ENCODE peak calls at places on chromosomes 16 and 17, in ten cellular contexts. One of them, this sample, is unnamed.

GRCh38 chr16:57900796-57901479 is 70.0 kb downstream of the CNGB1 start:
- DNase-seq in Peyer's patch: no peak
- DNase-seq in heart left ventricle: no peak
- DNase-seq in mammary epithelial cell: no peak
- DNase-seq in tibial artery: no peak
- DNase-seq in naive thymus-derived CD4-positive, alpha-beta T cell: no peak
- DNase-seq in GM23248: no peak
- DNase-seq in RWPE2: no peak
- DNase-seq in fibroblast of lung: no peak
- DNase-seq in GM23338: no peak
- DNase-seq in this sample: no peak

GRCh38 chr16:24013733-24014645 is 178.2 kb downstream of the PRKCB start:
- DNase-seq in Peyer's patch: peak; percentile 91
- DNase-seq in heart left ventricle: no peak
- DNase-seq in mammary epithelial cell: peak; percentile 17
- DNase-seq in tibial artery: no peak
- DNase-seq in naive thymus-derived CD4-positive, alpha-beta T cell: peak; percentile 73
- DNase-seq in GM23248: no peak
- DNase-seq in RWPE2: no peak
- DNase-seq in fibroblast of lung: no peak
- DNase-seq in GM23338: no peak
- DNase-seq in this sample: peak; percentile 45

GRCh38 chr16:77739493-77739892 is 17.2 kb downstream of the NUDT7 start:
- DNase-seq in Peyer's patch: no peak
- DNase-seq in heart left ventricle: no peak
- DNase-seq in mammary epithelial cell: peak; percentile 48
- DNase-seq in tibial artery: no peak
- DNase-seq in naive thymus-derived CD4-positive, alpha-beta T cell: no peak
- DNase-seq in GM23248: peak; percentile 24
- DNase-seq in RWPE2: no peak
- DNase-seq in fibroblast of lung: peak; percentile 72
- DNase-seq in GM23338: no peak
- DNase-seq in this sample: no peak

GRCh38 chr17:27848941-27849340 is 44.2 kb downstream of the LYRM9 start:
- DNase-seq in Peyer's patch: no peak
- DNase-seq in heart left ventricle: no peak
- DNase-seq in mammary epithelial cell: no peak
- DNase-seq in tibial artery: no peak
- DNase-seq in naive thymus-derived CD4-positive, alpha-beta T cell: no peak
- DNase-seq in GM23248: no peak
- DNase-seq in RWPE2: no peak
- DNase-seq in fibroblast of lung: no peak
- DNase-seq in GM23338: no peak
- DNase-seq in this sample: no peak

GRCh38 chr16:64311241-64311640 is 810.6 kb downstream of the CDH11 start:
- DNase-seq in Peyer's patch: no peak
- DNase-seq in heart left ventricle: no peak
- DNase-seq in mammary epithelial cell: no peak
- DNase-seq in tibial artery: no peak
- DNase-seq in naive thymus-derived CD4-positive, alpha-beta T cell: no peak
- DNase-seq in GM23248: peak; percentile 23
- DNase-seq in RWPE2: no peak
- DNase-seq in fibroblast of lung: peak; percentile 48
- DNase-seq in GM23338: no peak
- DNase-seq in this sample: no peak

GRCh38 chr16:88804552-88805339 is 1.2 kb downstream of the CDT1 start:
- DNase-seq in Peyer's patch: no peak
- DNase-seq in heart left ventricle: no peak
- DNase-seq in mammary epithelial cell: peak; percentile 46
- DNase-seq in tibial artery: peak; percentile 63
- DNase-seq in naive thymus-derived CD4-positive, alpha-beta T cell: no peak
- DNase-seq in GM23248: peak; percentile 40
- DNase-seq in RWPE2: peak; percentile 73
- DNase-seq in fibroblast of lung: no peak
- DNase-seq in GM23338: peak; percentile 64
- DNase-seq in this sample: peak; percentile 64

GRCh38 chr17:36849871-36850348 is 87.4 kb upstream of the LHX1 start:
- DNase-seq in Peyer's patch: no peak
- DNase-seq in heart left ventricle: no peak
- DNase-seq in mammary epithelial cell: peak; percentile 58
- DNase-seq in tibial artery: no peak
- DNase-seq in naive thymus-derived CD4-positive, alpha-beta T cell: no peak
- DNase-seq in GM23248: peak; percentile 66
- DNase-seq in RWPE2: no peak
- DNase-seq in fibroblast of lung: peak; percentile 83
- DNase-seq in GM23338: no peak
- DNase-seq in this sample: no peak

GRCh38 chr17:58324409-58325288 is 3.9 kb downstream of the TSPOAP1 start:
- DNase-seq in Peyer's patch: no peak
- DNase-seq in heart left ventricle: no peak
- DNase-seq in mammary epithelial cell: no peak
- DNase-seq in tibial artery: no peak
- DNase-seq in naive thymus-derived CD4-positive, alpha-beta T cell: no peak
- DNase-seq in GM23248: peak; percentile 48
- DNase-seq in RWPE2: no peak
- DNase-seq in fibroblast of lung: peak; percentile 46
- DNase-seq in GM23338: peak; percentile 74
- DNase-seq in this sample: peak; percentile 86

GRCh38 chr17:83125515-83126274 is 46.3 kb downstream of the METRNL start:
- DNase-seq in Peyer's patch: no peak
- DNase-seq in heart left ventricle: no peak
- DNase-seq in mammary epithelial cell: peak; percentile 33
- DNase-seq in tibial artery: peak; percentile 82
- DNase-seq in naive thymus-derived CD4-positive, alpha-beta T cell: peak; percentile 42
- DNase-seq in GM23248: peak; percentile 79
- DNase-seq in RWPE2: no peak
- DNase-seq in fibroblast of lung: no peak
- DNase-seq in GM23338: no peak
- DNase-seq in this sample: peak; percentile 72

GRCh38 chr17:36578671-36579070 is 13.0 kb upstream of the DHRS11 start:
- DNase-seq in Peyer's patch: no peak
- DNase-seq in heart left ventricle: no peak
- DNase-seq in mammary epithelial cell: peak; percentile 48
- DNase-seq in tibial artery: no peak
- DNase-seq in naive thymus-derived CD4-positive, alpha-beta T cell: no peak
- DNase-seq in GM23248: peak; percentile 61
- DNase-seq in RWPE2: no peak
- DNase-seq in fibroblast of lung: peak; percentile 59
- DNase-seq in GM23338: no peak
- DNase-seq in this sample: no peak

GRCh38 chr16:78045865-78046581 is 23.7 kb downstream of the CLEC3A start:
- DNase-seq in Peyer's patch: no peak
- DNase-seq in heart left ventricle: peak; percentile 57
- DNase-seq in mammary epithelial cell: peak; percentile 57
- DNase-seq in tibial artery: peak; percentile 70
- DNase-seq in naive thymus-derived CD4-positive, alpha-beta T cell: no peak
- DNase-seq in GM23248: peak; percentile 71
- DNase-seq in RWPE2: no peak
- DNase-seq in fibroblast of lung: peak; percentile 65
- DNase-seq in GM23338: peak; percentile 93
- DNase-seq in this sample: peak; percentile 90

GRCh38 chr17:40883960-40884359 is 1.1 kb downstream of the KRT20 start:
- DNase-seq in Peyer's patch: no peak
- DNase-seq in heart left ventricle: no peak
- DNase-seq in mammary epithelial cell: no peak
- DNase-seq in tibial artery: no peak
- DNase-seq in naive thymus-derived CD4-positive, alpha-beta T cell: no peak
- DNase-seq in GM23248: no peak
- DNase-seq in RWPE2: no peak
- DNase-seq in fibroblast of lung: no peak
- DNase-seq in GM23338: no peak
- DNase-seq in this sample: no peak
- H3K4me3 ChIP-seq in Peyer's patch: peak overlapping the region; percentile 65
- H3K4me3 ChIP-seq in heart left ventricle: no peak overlapping the region
- H3K4me3 ChIP-seq in mammary epithelial cell: no peak overlapping the region
- H3K4me3 ChIP-seq in tibial artery: no peak overlapping the region
- H3K4me3 ChIP-seq in naive thymus-derived CD4-positive, alpha-beta T cell: no peak overlapping the region
- H3K4me3 ChIP-seq in GM23248: no peak overlapping the region
- H3K4me3 ChIP-seq in RWPE2: no peak overlapping the region
- H3K4me3 ChIP-seq in fibroblast of lung: no peak overlapping the region
- H3K4me3 ChIP-seq in GM23338: no peak overlapping the region
- H3K4me3 ChIP-seq in this sample: no peak overlapping the region

GRCh38 chr17:5703736-5704135 is 119.4 kb upstream of the NLRP1 start:
- DNase-seq in Peyer's patch: no peak
- DNase-seq in heart left ventricle: no peak
- DNase-seq in mammary epithelial cell: no peak
- DNase-seq in tibial artery: no peak
- DNase-seq in naive thymus-derived CD4-positive, alpha-beta T cell: no peak
- DNase-seq in GM23248: no peak
- DNase-seq in RWPE2: no peak
- DNase-seq in fibroblast of lung: no peak
- DNase-seq in GM23338: peak; percentile 1
- DNase-seq in this sample: no peak

GRCh38 chr17:5705876-5706420 is 121.6 kb upstream of the NLRP1 start:
- DNase-seq in Peyer's patch: no peak
- DNase-seq in heart left ventricle: no peak
- DNase-seq in mammary epithelial cell: no peak
- DNase-seq in tibial artery: no peak
- DNase-seq in naive thymus-derived CD4-positive, alpha-beta T cell: no peak
- DNase-seq in GM23248: no peak
- DNase-seq in RWPE2: no peak
- DNase-seq in fibroblast of lung: no peak
- DNase-seq in GM23338: no peak
- DNase-seq in this sample: no peak

GRCh38 chr17:5707482-5707881 is 123.2 kb upstream of the NLRP1 start:
- DNase-seq in Peyer's patch: no peak
- DNase-seq in heart left ventricle: no peak
- DNase-seq in mammary epithelial cell: no peak
- DNase-seq in tibial artery: no peak
- DNase-seq in naive thymus-derived CD4-positive, alpha-beta T cell: no peak
- DNase-seq in GM23248: no peak
- DNase-seq in RWPE2: no peak
- DNase-seq in fibroblast of lung: no peak
- DNase-seq in GM23338: no peak
- DNase-seq in this sample: no peak

GRCh38 chr17:5706835-5707234 is 122.5 kb upstream of the NLRP1 start:
- DNase-seq in Peyer's patch: peak; percentile 35
- DNase-seq in heart left ventricle: peak; percentile 20
- DNase-seq in mammary epithelial cell: peak; percentile 26
- DNase-seq in tibial artery: peak; percentile 72
- DNase-seq in naive thymus-derived CD4-positive, alpha-beta T cell: peak; percentile 38
- DNase-seq in GM23248: peak; percentile 74
- DNase-seq in RWPE2: no peak
- DNase-seq in fibroblast of lung: peak; percentile 40
- DNase-seq in GM23338: peak; percentile 92
- DNase-seq in this sample: peak; percentile 72

DNA sequence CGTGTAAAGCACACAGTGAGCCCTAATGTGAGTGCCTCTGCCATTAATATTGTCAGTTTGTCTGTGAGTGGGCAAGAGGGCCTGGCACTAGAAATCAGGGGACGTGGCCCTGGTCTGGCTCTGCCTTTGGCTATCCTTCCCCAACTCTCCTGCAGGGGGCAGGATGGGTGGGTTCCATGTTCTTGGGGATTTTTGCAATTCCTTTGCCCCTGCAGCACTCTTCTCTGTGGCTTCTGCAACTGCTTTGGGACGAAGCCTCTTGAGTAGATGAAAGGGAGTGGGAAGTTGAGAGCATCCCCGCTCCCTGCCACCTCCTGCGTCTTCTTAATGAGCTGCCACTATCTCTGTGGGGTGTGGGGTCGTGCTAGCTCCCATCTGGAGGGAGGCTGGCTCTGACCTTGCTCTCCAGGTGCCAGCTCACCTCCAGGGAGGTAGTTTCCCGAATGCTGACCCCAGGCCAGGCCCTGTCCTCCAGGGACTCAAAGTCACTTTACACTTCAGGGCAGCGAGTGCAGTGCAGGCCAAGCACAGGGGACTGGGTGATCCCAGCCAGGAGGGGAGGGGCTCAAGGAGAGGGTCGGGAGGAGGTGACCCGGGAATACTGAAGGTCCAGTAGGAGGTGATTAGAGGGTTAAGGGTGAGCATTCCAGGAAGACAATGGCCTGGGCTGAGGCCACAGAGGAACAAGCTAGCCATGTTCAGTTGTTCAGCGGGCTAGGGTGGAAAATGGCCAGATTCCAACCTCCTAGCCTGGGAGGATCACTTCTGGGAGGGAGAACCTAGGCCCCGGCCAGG is 121.0 kb upstream of the NLRP1 start:
- DNase-seq in Peyer's patch: no peak
- DNase-seq in heart left ventricle: no peak
- DNase-seq in mammary epithelial cell: no peak
- DNase-seq in tibial artery: no peak
- DNase-seq in naive thymus-derived CD4-positive, alpha-beta T cell: no peak
- DNase-seq in GM23248: peak; percentile 19
- DNase-seq in RWPE2: no peak
- DNase-seq in fibroblast of lung: no peak
- DNase-seq in GM23338: peak; percentile 80
- DNase-seq in this sample: no peak
- H3K27me3 ChIP-seq in Peyer's patch: no peaks in the 10 kb centered on the region
- H3K27me3 ChIP-seq in heart left ventricle: no peaks in the 10 kb centered on the region
- H3K27me3 ChIP-seq in mammary epithelial cell: no peaks in the 10 kb centered on the region
- H3K27me3 ChIP-seq in tibial artery: no peaks in the 10 kb centered on the region
- H3K27me3 ChIP-seq in naive thymus-derived CD4-positive, alpha-beta T cell: no peaks in the 10 kb centered on the region
- H3K27me3 ChIP-seq in GM23248: peaks cover 5% of the 10 kb centered on the region
- H3K27me3 ChIP-seq in RWPE2: peaks cover 4% of the 10 kb centered on the region
- H3K27me3 ChIP-seq in fibroblast of lung: no peaks in the 10 kb centered on the region
- H3K27me3 ChIP-seq in GM23338: no peaks in the 10 kb centered on the region
- H3K27me3 ChIP-seq in this sample: no peaks in the 10 kb centered on the region

GRCh38 chr17:60372790-60373483 is 19.0 kb downstream of the USP32 start:
- DNase-seq in Peyer's patch: no peak
- DNase-seq in heart left ventricle: no peak
- DNase-seq in mammary epithelial cell: peak; percentile 82
- DNase-seq in tibial artery: no peak
- DNase-seq in naive thymus-derived CD4-positive, alpha-beta T cell: no peak
- DNase-seq in GM23248: peak; percentile 87
- DNase-seq in RWPE2: no peak
- DNase-seq in fibroblast of lung: peak; percentile 86
- DNase-seq in GM23338: no peak
- DNase-seq in this sample: no peak

GRCh38 chr17:60371818-60372510 is 20.0 kb downstream of the USP32 start:
- DNase-seq in Peyer's patch: no peak
- DNase-seq in heart left ventricle: no peak
- DNase-seq in mammary epithelial cell: no peak
- DNase-seq in tibial artery: no peak
- DNase-seq in naive thymus-derived CD4-positive, alpha-beta T cell: no peak
- DNase-seq in GM23248: no peak
- DNase-seq in RWPE2: no peak
- DNase-seq in fibroblast of lung: no peak
- DNase-seq in GM23338: no peak
- DNase-seq in this sample: no peak

GRCh38 chr17:60369727-60370126 is 22.2 kb downstream of the USP32 start:
- DNase-seq in Peyer's patch: no peak
- DNase-seq in heart left ventricle: no peak
- DNase-seq in mammary epithelial cell: no peak
- DNase-seq in tibial artery: no peak
- DNase-seq in naive thymus-derived CD4-positive, alpha-beta T cell: no peak
- DNase-seq in GM23248: no peak
- DNase-seq in RWPE2: no peak
- DNase-seq in fibroblast of lung: no peak
- DNase-seq in GM23338: no peak
- DNase-seq in this sample: no peak

GRCh38 chr17:60371416-60371815 is 20.5 kb downstream of the USP32 start:
- DNase-seq in Peyer's patch: no peak
- DNase-seq in heart left ventricle: no peak
- DNase-seq in mammary epithelial cell: no peak
- DNase-seq in tibial artery: no peak
- DNase-seq in naive thymus-derived CD4-positive, alpha-beta T cell: no peak
- DNase-seq in GM23248: no peak
- DNase-seq in RWPE2: no peak
- DNase-seq in fibroblast of lung: no peak
- DNase-seq in GM23338: no peak
- DNase-seq in this sample: no peak
- H3K4me3 ChIP-seq in Peyer's patch: no peak overlapping the region
- H3K4me3 ChIP-seq in heart left ventricle: no peak overlapping the region
- H3K4me3 ChIP-seq in mammary epithelial cell: no peak overlapping the region
- H3K4me3 ChIP-seq in tibial artery: no peak overlapping the region
- H3K4me3 ChIP-seq in naive thymus-derived CD4-positive, alpha-beta T cell: no peak overlapping the region
- H3K4me3 ChIP-seq in GM23248: no peak overlapping the region
- H3K4me3 ChIP-seq in RWPE2: no peak overlapping the region
- H3K4me3 ChIP-seq in fibroblast of lung: no peak overlapping the region
- H3K4me3 ChIP-seq in GM23338: no peak overlapping the region
- H3K4me3 ChIP-seq in this sample: no peak overlapping the region

GRCh38 chr17:48993305-48993704 is 3.9 kb upstream of the IGF2BP1 start:
- DNase-seq in Peyer's patch: no peak
- DNase-seq in heart left ventricle: no peak
- DNase-seq in mammary epithelial cell: no peak
- DNase-seq in tibial artery: no peak
- DNase-seq in naive thymus-derived CD4-positive, alpha-beta T cell: no peak
- DNase-seq in GM23248: no peak
- DNase-seq in RWPE2: no peak
- DNase-seq in fibroblast of lung: no peak
- DNase-seq in GM23338: no peak
- DNase-seq in this sample: no peak
- H3K27me3 ChIP-seq in Peyer's patch: peaks cover 68% of the 10 kb centered on the region
- H3K27me3 ChIP-seq in heart left ventricle: peaks cover 90% of the 10 kb centered on the region
- H3K27me3 ChIP-seq in mammary epithelial cell: peaks cover 56% of the 10 kb centered on the region
- H3K27me3 ChIP-seq in tibial artery: peaks cover 3% of the 10 kb centered on the region
- H3K27me3 ChIP-seq in naive thymus-derived CD4-positive, alpha-beta T cell: peaks cover 23% of the 10 kb centered on the region
- H3K27me3 ChIP-seq in GM23248: peaks cover 72% of the 10 kb centered on the region
- H3K27me3 ChIP-seq in RWPE2: peaks cover 94% of the 10 kb centered on the region
- H3K27me3 ChIP-seq in fibroblast of lung: peaks cover 45% of the 10 kb centered on the region
- H3K27me3 ChIP-seq in GM23338: no peaks in the 10 kb centered on the region
- H3K27me3 ChIP-seq in this sample: peaks cover 2% of the 10 kb centered on the region